ENCODE peak calls at places on chromosome 3, in four cellular contexts. P is MM.1S, R is brain microvascular endothelial cell, T is body of pancreas. F is an unnamed sample.

GRCh38 chr3:147458995-147459704 is 50.0 kb downstream of the ZIC1 start:
- DNase-seq in P (no peak), R (no peak), T (no peak), F (no peak)

GRCh38 chr3:151479452-151479851 is 18.6 kb upstream of the IGSF10 start:
- DNase-seq in P (no peak), R (no peak), T (no peak), F (no peak)

GRCh38 chr3:24119321-24119751 is 174.2 kb downstream of the NR1D2 start:
- DNase-seq in P (no peak), R (peak), T (no peak), F (no peak)

GRCh38 chr3:57145852-57146251 is 19.3 kb downstream of the IL17RD start:
- DNase-seq in P (no peak), R (no peak), T (no peak), F (no peak)

GRCh38 chr3:198081421-198081844 is 121.4 kb downstream of the LMLN start:
- DNase-seq in P (peak), R (no peak), T (no peak), F (no peak)

GRCh38 chr3:99475229-99475628 is 163.2 kb upstream of the COL8A1 start:
- DNase-seq in P (no peak), R (no peak), T (no peak), F (no peak)

GRCh38 chr3:77530870-77531269 is 491.0 kb downstream of the ROBO2 start:
- DNase-seq in P (no peak), R (peak), T (no peak), F (no peak)

GRCh38 chr3:55127565-55127964 is 199.7 kb upstream of the LRTM1 start:
- DNase-seq in P (no peak), R (no peak), T (no peak), F (no peak)

GRCh38 chr3:7734456-7734855 is 767.2 kb upstream of the LMCD1 start:
- DNase-seq in P (no peak), R (no peak), T (no peak), F (no peak)

GRCh38 chr3:85342915-85343314 is 384.1 kb downstream of the CADM2 start:
- DNase-seq in P (peak), R (peak), T (peak), F (no peak)

GRCh38 chr3:192834428-192834827 is 83.2 kb downstream of the MB21D2 start:
- DNase-seq in P (no peak), R (peak), T (no peak), F (no peak)

GRCh38 chr3:100144255-100144866 is 30.1 kb upstream of the FILIP1L start:
- DNase-seq in P (no peak), R (no peak), T (no peak), F (no peak)

GRCh38 chr3:58175429-58176184 is 35.2 kb downstream of the DNASE1L3 start:
- DNase-seq in P (no peak), R (no peak), T (peak), F (no peak)

GRCh38 chr3:118618247-118619040 is 416.2 kb downstream of the IGSF11 start:
- DNase-seq in P (peak), R (no peak), T (no peak), F (no peak)

GRCh38 chr3:64355473-64355872 is 130.2 kb upstream of the PRICKLE2 start:
- DNase-seq in P (no peak), R (peak), T (peak), F (no peak)

GRCh38 chr3:108608750-108609149 is 19.2 kb downstream of the DZIP3 start:
- DNase-seq in P (no peak), R (no peak), T (no peak), F (no peak)

GRCh38 chr3:89067736-89068135 is 39.7 kb upstream of the EPHA3 start:
- DNase-seq in P (no peak), R (no peak), T (no peak), F (no peak)

GRCh38 chr3:85433334-85433733 is 474.5 kb downstream of the CADM2 start:
- DNase-seq in P (no peak), R (peak), T (no peak), F (no peak)

GRCh38 chr3:177598110-177598833 is 401.0 kb upstream of the TBL1XR1 start:
- DNase-seq in P (no peak), R (no peak), T (no peak), F (no peak)

GRCh38 chr3:18335202-18335601 is 89.9 kb downstream of the SATB1 start:
- DNase-seq in P (no peak), R (no peak), T (no peak), F (no peak)

DNA sequence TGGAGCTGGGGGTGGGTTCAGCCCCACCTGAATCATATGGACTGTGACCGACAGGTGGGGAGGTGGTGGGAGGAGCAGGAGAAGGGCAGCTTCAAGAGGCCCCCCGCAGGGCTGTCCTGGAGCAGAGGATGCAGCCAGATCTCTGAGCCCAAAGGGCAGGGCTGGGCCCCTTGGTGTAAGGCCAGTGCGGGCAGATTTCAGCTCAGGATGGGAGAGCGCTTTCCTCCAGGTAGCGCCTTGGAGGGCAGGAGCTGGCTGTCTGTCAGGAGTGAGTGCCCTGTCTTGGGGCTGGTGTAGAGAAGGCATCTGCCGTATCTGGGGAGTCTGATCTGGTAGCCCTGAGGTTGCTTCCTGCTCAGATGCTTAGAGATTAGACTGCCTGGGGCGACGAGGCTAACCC is 7.3 kb downstream of the TMEM43 start:
- DNase-seq in P (no peak), R (no peak), T (no peak), F (no peak)
- H3K4me3 ChIP-seq in P (no peak), R (no peak), T (no peak), F (no peak)

GRCh38 chr3:14405120-14405885 is 2.9 kb downstream of the SLC6A6 start:
- DNase-seq in P (no peak), R (no peak), T (no peak), F (no peak)
- H3K4me3 ChIP-seq in P (no peak), R (peak), T (no peak), F (peak)

DNA sequence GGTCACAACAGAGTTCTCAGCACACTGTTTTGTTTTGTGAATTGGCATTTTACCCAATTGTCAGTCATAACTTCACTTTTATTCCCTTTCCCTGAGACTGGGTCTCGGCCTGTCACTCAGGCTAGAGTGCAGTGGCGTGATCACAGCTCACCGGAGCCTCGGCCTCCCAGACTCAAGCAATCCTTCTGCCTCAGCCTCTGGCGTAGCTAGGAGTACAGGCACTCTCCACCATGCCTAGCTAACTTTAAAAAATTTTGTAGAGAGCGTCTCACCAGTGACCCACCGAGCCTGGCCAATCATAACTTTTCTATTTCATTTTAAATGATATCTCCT is 26.5 kb downstream of the TRIM71 start:
- DNase-seq in P (no peak), R (no peak), T (no peak), F (no peak)
- H3K4me3 ChIP-seq in P (no peak), R (no peak), T (no peak), F (no peak)

DNA sequence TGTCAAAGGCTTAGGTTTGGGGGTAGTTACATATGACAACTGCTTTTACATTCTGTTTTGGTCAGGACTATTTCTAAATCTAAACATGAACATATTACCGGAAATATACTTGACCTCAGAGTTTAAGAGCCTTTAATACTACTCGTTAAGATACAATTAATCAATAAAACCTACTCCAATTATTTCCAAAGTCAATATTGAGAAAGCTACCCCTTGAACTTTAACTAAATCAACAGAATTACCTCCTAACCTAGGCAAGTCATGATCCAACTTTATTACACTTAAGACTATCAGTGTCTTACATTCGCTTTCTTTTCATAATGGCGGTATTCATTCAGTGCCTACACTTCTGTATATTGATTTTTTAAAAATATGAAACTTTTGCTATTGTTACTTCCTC is 107.7 kb downstream of the RAP2B start:
- DNase-seq in P (no peak), R (no peak), T (no peak), F (no peak)
- H3K4me3 ChIP-seq in P (no peak), R (no peak), T (no peak), F (no peak)

GRCh38 chr3:52431459-52432223 is 13.3 kb downstream of the SEMA3G start:
- DNase-seq in P (no peak), R (no peak), T (no peak), F (no peak)
- H3K4me3 ChIP-seq in P (no peak), R (no peak), T (no peak), F (no peak)

DNA sequence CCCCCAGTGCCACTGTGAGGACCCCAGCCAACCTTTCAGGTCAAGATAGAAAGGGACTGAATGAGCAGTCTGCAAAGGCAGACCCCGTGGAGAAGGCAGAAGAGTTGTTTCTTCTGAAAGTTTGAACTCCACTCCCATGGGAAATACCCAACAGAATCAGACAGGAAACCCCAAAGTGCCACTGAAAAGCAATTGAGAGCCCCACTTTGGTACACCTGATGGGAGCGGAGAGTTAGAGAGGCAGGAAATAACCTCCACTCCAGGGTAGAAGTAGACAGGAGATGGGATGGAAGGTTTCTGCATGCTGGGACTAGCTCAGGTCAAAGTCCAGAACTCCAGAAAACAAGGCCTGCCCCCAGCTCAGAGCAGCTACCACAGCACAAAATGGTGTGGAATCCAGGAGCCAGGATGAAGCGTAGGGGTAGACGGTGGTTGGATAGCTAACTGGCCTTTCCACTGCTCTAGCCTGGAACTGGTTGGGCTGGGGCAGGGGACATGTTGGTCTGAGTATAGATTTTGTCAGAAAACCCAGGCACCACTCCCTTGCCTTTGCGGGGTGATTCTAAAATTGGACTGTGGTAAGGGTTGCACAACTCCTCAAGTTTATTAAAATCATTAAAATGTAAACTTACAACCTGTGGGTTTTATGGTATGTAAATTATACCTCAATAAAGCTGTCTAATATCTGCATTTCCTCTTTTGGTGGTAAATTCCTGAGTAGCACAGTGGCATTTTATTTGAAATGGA is 1.9 kb upstream of the RAB43 start:
- DNase-seq in P (no peak), R (no peak), T (peak), F (no peak)
- H3K4me3 ChIP-seq in P (no peak), R (no peak), T (no peak), F (no peak)

GRCh38 chr3:134274571-134274970 is 23.9 kb upstream of the RYK start:
- DNase-seq in P (no peak), R (no peak), T (no peak), F (no peak)
- H3K4me3 ChIP-seq in P (no peak), R (no peak), T (no peak), F (no peak)

GRCh38 chr3:10188798-10189556 is 24.3 kb downstream of the IRAK2 start:
- DNase-seq in P (no peak), R (no peak), T (no peak), F (no peak)

GRCh38 chr3:10192953-10193691 is 28.4 kb downstream of the IRAK2 start:
- DNase-seq in P (no peak), R (peak), T (peak), F (peak)

GRCh38 chr3:10187944-10188343 is 23.2 kb downstream of the IRAK2 start:
- DNase-seq in P (no peak), R (no peak), T (no peak), F (no peak)

GRCh38 chr3:10187295-10187876 is 22.7 kb downstream of the IRAK2 start:
- DNase-seq in P (no peak), R (no peak), T (no peak), F (no peak)

DNA sequence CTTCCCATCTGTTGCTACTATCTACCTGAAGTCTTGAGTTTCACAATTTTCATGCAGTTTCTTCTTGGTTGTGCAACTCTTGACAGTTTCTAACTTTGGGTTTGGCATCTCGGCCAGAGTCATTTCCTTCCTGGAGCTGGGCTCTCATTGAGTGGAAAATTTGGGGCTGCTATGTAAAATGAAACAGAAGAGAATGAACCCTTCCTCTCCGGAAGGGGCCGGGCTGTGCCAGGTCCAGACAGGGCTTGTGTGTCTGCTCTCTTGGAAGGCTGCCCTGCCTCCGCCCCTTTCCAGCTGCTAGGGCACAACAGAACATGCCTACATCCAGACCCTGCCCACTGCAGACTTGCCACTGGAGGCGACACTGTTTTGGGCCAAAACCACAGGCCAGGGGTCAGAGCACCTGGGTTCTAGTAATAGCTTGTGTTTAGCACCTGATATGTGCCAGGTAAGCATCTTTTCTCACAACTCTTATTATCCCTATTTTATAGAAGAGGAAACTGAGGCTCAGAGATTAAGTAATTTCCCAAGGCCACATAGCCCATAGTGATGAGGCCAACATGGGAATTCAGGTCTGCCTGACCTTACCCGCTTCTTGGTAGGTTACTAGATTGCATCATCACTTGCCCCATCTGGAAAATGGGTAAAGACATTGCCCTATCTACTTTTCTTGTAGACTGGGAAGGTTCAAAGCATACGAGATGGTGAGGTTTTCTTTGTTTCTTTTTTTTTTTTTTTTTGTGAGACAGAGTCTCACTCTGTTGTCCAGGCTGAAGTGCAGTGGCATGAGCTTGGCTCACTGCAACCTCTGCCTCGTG is 25.0 kb downstream of the IRAK2 start:
- DNase-seq in P (peak), R (no peak), T (peak), F (no peak)
- H3K4me3 ChIP-seq in P (peak), R (no peak), T (no peak), F (no peak)

F was measured in kidney epithelial cell.